ENCODE peak calls at places on chromosomes 4 and X, in seven cellular contexts. G, O, S, V, Q, M and P are unnamed samples.

GRCh38 chrX:41559662-41560061 is 112.5 kb downstream of the NYX start:
- DNase-seq in V (no peak), G (peak; percentile 25), S (no peak), M (no peak), O (no peak), Q (no peak), P (no peak)

GRCh38 chrX:65668362-65669310 is 1.2 kb downstream of the MSN start:
- DNase-seq in O (peak; percentile 29), G (peak; percentile 56), S (no peak), Q (no peak), V (no peak), M (peak; percentile 31), P (peak; percentile 27)

GRCh38 chr4:6727081-6727942 is 11.3 kb downstream of the BLOC1S4 start:
- DNase-seq in O (no peak), G (peak; percentile 45), V (no peak), M (no peak), Q (no peak), S (no peak), P (no peak)

GRCh38 chrX:3514996-3515395 is 168.5 kb upstream of the MXRA5 start:
- DNase-seq in S (no peak), M (no peak), O (no peak), G (no peak), Q (no peak), V (no peak), P (no peak)

GRCh38 chr4:82748176-82748575 is 50.4 kb downstream of the SCD5 start:
- DNase-seq in G (no peak), S (no peak), M (no peak), Q (no peak), V (no peak), O (no peak), P (no peak)

GRCh38 chrX:64306712-64307111 is 76.3 kb upstream of the ASB12 start:
- DNase-seq in G (no peak), M (no peak), O (no peak), V (no peak), Q (no peak), S (no peak), P (no peak)

GRCh38 chr4:56226579-56226978 is 160.7 kb downstream of the AASDH start:
- DNase-seq in Q (no peak), G (no peak), S (no peak), V (no peak), O (no peak), M (no peak), P (no peak)

GRCh38 chr4:153497091-153497531 is 31.0 kb downstream of the TMEM131L start:
- DNase-seq in M (no peak), G (no peak), O (no peak), Q (no peak), S (peak; percentile 58), V (no peak), P (no peak)

GRCh38 chrX:51834076-51834475 is 59.3 kb upstream of the MAGED1 start:
- DNase-seq in Q (no peak), V (no peak), M (no peak), G (no peak), S (no peak), O (no peak), P (no peak)

GRCh38 chr4:75769044-75769443 is 44.7 kb downstream of the USO1 start:
- DNase-seq in M (no peak), Q (no peak), S (no peak), G (no peak), O (no peak), V (no peak), P (no peak)

GRCh38 chr4:139191373-139191772 is 14.4 kb upstream of the ELF2 start:
- DNase-seq in V (no peak), Q (no peak), G (no peak), S (no peak), M (no peak), O (no peak), P (no peak)

GRCh38 chr4:2843023-2843908 is at the start of gene ADD1:
- DNase-seq in G (peak; percentile 100), M (peak; percentile 94), Q (peak; percentile 67), S (peak; percentile 81), V (peak; percentile 82), O (peak; percentile 76), P (peak; percentile 100)

GRCh38 chr4:150501019-150501727 is 80.8 kb upstream of the MAB21L2 start:
- DNase-seq in M (no peak), G (no peak), S (no peak), V (no peak), O (no peak), Q (no peak), P (no peak)

GRCh38 chr4:40462326-40462725 is 127.2 kb downstream of the CHRNA9 start:
- DNase-seq in M (peak; percentile 57), Q (no peak), S (no peak), V (no peak), G (no peak), O (no peak), P (no peak)

DNA sequence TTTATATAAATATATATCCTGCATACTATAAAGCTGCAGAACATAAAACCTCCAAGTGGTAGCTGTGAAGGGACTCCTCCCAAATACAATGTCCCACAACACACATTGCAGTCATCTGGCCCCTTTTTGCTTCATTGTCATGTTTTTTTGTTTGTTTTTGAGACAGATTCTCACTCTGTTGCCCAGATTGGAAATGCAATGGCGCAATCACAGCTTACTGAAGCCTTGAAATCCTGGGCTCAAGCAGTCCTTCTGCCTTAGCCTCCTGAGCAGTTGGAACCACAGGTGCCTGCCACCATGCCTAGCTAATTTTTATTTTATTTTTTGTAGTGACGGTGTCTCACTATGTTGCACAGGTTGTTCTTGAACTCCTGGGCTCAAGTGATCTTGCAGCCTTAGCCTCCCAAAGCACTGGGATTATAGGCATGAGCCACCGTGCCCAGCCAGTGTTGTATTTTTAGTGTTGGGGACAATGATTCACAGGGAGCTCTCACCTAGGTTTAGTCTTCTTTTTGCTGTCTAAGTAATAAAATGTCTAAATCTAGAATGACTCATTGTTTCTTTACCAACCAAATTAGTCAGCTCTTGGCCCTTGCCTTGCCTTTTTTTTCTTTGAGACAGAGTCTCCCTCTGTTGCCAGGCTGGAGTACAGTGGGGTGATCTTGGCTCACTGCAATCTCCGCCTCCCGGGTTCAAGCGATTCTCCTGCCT is 24.0 kb upstream of the XIAP start:
- DNase-seq in V (no peak), S (no peak), G (no peak), M (no peak), Q (no peak), O (peak; percentile 59), P (no peak)
- TF ChIP-seq SIN3A in V (no peak), S (no peak), G (no peak), M (no peak), Q (no peak), O (peak; percentile 43), P (no peak)

GRCh38 chr4:176753049-176753448 is 39.7 kb downstream of the VEGFC start:
- DNase-seq in M (no peak), Q (peak; percentile 81), S (no peak), V (no peak), O (no peak), G (no peak), P (no peak)
- TF ChIP-seq SIN3A in M (no peak), Q (no peak), S (no peak), V (no peak), O (no peak), G (no peak), P (peak; percentile 59)

DNA sequence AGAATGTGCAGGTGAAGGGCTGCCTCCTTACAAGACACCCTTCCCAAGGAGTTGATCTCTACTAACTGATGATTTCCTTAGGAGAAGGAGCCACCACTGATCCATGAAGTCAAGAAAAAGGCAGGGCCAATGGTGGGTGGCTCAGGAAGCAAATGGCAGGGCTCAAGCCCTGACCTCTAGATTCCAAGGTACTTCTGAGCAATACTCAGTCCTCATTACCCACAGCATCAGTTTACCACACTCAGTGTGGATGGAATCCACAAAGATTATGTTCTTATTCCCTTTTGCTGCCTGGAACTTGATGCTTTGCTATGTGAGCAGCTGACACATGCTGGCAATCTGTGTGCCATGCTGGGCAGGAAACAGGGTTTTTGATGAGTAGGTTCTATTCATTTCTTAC is 135.4 kb upstream of the GPC4 start:
- DNase-seq in V (no peak), Q (no peak), G (no peak), O (no peak), M (no peak), S (no peak), P (no peak)
- TF ChIP-seq SIN3A in V (no peak), Q (no peak), G (no peak), O (no peak), M (no peak), S (no peak), P (no peak)

GRCh38 chrX:17656035-17656418 is 81.3 kb upstream of the SCML1 start:
- DNase-seq in S (no peak), V (no peak), G (no peak), M (no peak), O (no peak), Q (no peak), P (peak; percentile 56)
- TF ChIP-seq SIN3A in S (no peak), V (no peak), G (no peak), M (no peak), O (no peak), Q (no peak), P (no peak)

DNA sequence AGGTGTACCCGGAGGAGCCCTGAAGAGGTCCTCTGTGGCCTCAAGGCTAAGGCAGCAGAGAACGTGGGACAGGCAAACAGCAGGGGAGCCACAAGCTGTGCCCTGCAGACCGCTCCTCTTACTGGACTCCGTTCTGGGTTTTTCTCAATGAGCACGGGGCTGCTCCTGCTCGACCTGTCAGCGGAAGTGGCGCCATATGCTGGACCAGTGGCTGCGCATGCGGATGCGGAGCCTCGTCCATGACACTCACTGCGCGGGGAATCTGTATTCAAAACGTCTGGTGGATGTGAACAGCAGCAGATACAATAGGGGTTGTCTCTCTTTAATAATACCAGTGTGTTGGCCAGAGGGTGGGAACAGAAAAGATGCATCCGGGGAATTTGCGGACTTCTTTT is 29.5 kb downstream of the REELD1 start:
- DNase-seq in O (no peak), S (no peak), Q (no peak), V (no peak), M (no peak), G (no peak), P (no peak)
- TF ChIP-seq SIN3A in O (no peak), S (no peak), Q (no peak), V (no peak), M (no peak), G (no peak), P (no peak)

GRCh38 chrX:53476371-53476770 is 42.2 kb upstream of the HSD17B10 start:
- DNase-seq in O (no peak), Q (no peak), S (no peak), V (no peak), M (no peak), G (no peak), P (no peak)
- TF ChIP-seq SIN3A in O (no peak), Q (no peak), S (no peak), V (no peak), M (no peak), G (no peak), P (no peak)